ENCODE peak calls at places on chromosomes 11 and 22, in seven cellular contexts. Q, P, A, T, E, C and K are unnamed samples.

GRCh38 chr22:11616811-11617210 is 3911.2 kb upstream of the OR11H1 start:
- DNase-seq in T (no peak), P (no peak), E (no peak), Q (no peak), A (no peak), C (no peak), K (no peak)

GRCh38 chr11:14021738-14022137 is 59.2 kb downstream of the SPON1 start:
- DNase-seq in C (no peak), Q (no peak), P (no peak), E (no peak), T (no peak), A (no peak), K (no peak)

GRCh38 chr22:19111584-19111983 is 10.6 kb downstream of the DGCR2 start:
- DNase-seq in A (no peak), T (no peak), C (no peak), Q (no peak), E (no peak), P (no peak), K (no peak)

GRCh38 chr11:86670179-86670578 is 2.2 kb downstream of the ME3 start:
- DNase-seq in T (peak; percentile 36), A (no peak), E (no peak), P (no peak), C (no peak), Q (no peak), K (no peak)

GRCh38 chr11:112962854-112963367 is 1.7 kb downstream of the NCAM1 start:
- DNase-seq in A (peak; percentile 94), T (no peak), C (peak; percentile 80), P (peak; percentile 29), Q (peak; percentile 71), E (no peak), K (no peak)

GRCh38 chr11:74325649-74326645 is 14.5 kb upstream of the P4HA3 start:
- DNase-seq in A (peak; percentile 34), Q (peak; percentile 74), E (no peak), C (no peak), T (no peak), P (no peak), K (no peak)

GRCh38 chr11:35398881-35399280 is 20.5 kb downstream of the SLC1A2 start:
- DNase-seq in T (no peak), P (no peak), Q (no peak), E (no peak), C (no peak), A (no peak), K (no peak)

GRCh38 chr22:42282252-42282942 is 11.9 kb upstream of the TCF20 start:
- DNase-seq in C (peak; percentile 47), P (no peak), T (no peak), A (no peak), E (no peak), Q (no peak), K (no peak)

GRCh38 chr11:120832609-120833221 is 191.2 kb upstream of the TBCEL start:
- DNase-seq in P (no peak), Q (no peak), A (peak; percentile 40), T (no peak), E (no peak), C (no peak), K (no peak)

GRCh38 chr11:39174228-39174627 is 2285.2 kb downstream of the LRRC4C start:
- DNase-seq in Q (no peak), P (no peak), A (no peak), T (no peak), E (no peak), C (no peak), K (no peak)

GRCh38 chr11:60334005-60334620 is 7.1 kb downstream of the MS4A6E start:
- DNase-seq in E (peak; percentile 73), A (peak; percentile 39), P (peak; percentile 61), Q (no peak), C (peak; percentile 81), T (peak; percentile 68), K (peak; percentile 86)

GRCh38 chr11:35040221-35040942 is 98.6 kb upstream of the CD44 start:
- DNase-seq in C (no peak), E (no peak), T (peak; percentile 50), P (no peak), Q (no peak), A (no peak), K (peak; percentile 84)

GRCh38 chr11:64713781-64714363 is 9.1 kb downstream of the NRXN2 start:
- DNase-seq in E (no peak), T (no peak), A (no peak), C (peak; percentile 50), Q (no peak), P (no peak), K (no peak)

GRCh38 chr11:29343465-29344333 is 673.1 kb downstream of the KCNA4 start:
- DNase-seq in T (peak; percentile 43), A (peak; percentile 54), Q (peak; percentile 49), C (peak; percentile 83), P (peak; percentile 58), E (peak; percentile 58), K (peak; percentile 48)

GRCh38 chr11:105056446-105056845 is 11.3 kb upstream of the CARD16 start:
- DNase-seq in Q (no peak), E (no peak), A (no peak), C (no peak), P (no peak), T (no peak), K (no peak)

GRCh38 chr22:27580311-27580897 is 221.2 kb downstream of the MN1 start:
- DNase-seq in Q (no peak), P (no peak), E (no peak), T (peak; percentile 5), A (no peak), C (no peak), K (no peak)

GRCh38 chr22:40665312-40665711 is 14.0 kb upstream of the MCHR1 start:
- DNase-seq in Q (peak; percentile 78), P (no peak), A (no peak), C (no peak), T (no peak), E (no peak), K (no peak)

GRCh38 chr22:42091446-42091764 is 833 bp upstream of the NDUFA6 start:
- DNase-seq in C (no peak), P (no peak), E (peak; percentile 25), T (no peak), A (no peak), Q (no peak), K (peak; percentile 16)

GRCh38 chr11:122863704-122864326 is 18.7 kb upstream of the JHY start:
- DNase-seq in P (no peak), E (peak; percentile 51), A (peak; percentile 43), Q (peak; percentile 24), T (peak; percentile 37), C (peak; percentile 49), K (peak; percentile 66)

GRCh38 chr11:92018332-92018731 is 206.3 kb upstream of the FAT3 start:
- DNase-seq in A (no peak), P (no peak), T (no peak), C (no peak), E (no peak), Q (no peak), K (no peak)

GRCh38 chr11:75490221-75491181 is 35.2 kb downstream of the GDPD5 start:
- DNase-seq in A (no peak), T (no peak), Q (no peak), E (no peak), P (no peak), C (no peak), K (no peak)

GRCh38 chr11:7116370-7116769 is 27.6 kb downstream of the RBMXL2 start:
- DNase-seq in C (no peak), P (no peak), A (no peak), T (no peak), E (no peak), Q (no peak), K (no peak)

GRCh38 chr11:62505112-62505783 is 41.4 kb downstream of the AHNAK start:
- DNase-seq in P (no peak), A (peak; percentile 13), C (peak; percentile 45), Q (peak; percentile 51), T (no peak), E (no peak), K (no peak)

GRCh38 chr22:41092023-41092817 is at the start of gene EP300:
- DNase-seq in Q (peak; percentile 84), P (peak; percentile 45), T (peak; percentile 89), A (peak; percentile 85), E (peak; percentile 81), C (peak; percentile 72), K (peak; percentile 89)

GRCh38 chr11:109784536-109784935 is 308.7 kb upstream of the ZC3H12C start:
- DNase-seq in E (no peak), A (no peak), Q (no peak), C (no peak), P (no peak), T (no peak), K (no peak)
- TF ChIP-seq CTCF in E (no peak), A (no peak), Q (no peak), C (no peak), P (no peak), T (no peak), K (no peak)

DNA sequence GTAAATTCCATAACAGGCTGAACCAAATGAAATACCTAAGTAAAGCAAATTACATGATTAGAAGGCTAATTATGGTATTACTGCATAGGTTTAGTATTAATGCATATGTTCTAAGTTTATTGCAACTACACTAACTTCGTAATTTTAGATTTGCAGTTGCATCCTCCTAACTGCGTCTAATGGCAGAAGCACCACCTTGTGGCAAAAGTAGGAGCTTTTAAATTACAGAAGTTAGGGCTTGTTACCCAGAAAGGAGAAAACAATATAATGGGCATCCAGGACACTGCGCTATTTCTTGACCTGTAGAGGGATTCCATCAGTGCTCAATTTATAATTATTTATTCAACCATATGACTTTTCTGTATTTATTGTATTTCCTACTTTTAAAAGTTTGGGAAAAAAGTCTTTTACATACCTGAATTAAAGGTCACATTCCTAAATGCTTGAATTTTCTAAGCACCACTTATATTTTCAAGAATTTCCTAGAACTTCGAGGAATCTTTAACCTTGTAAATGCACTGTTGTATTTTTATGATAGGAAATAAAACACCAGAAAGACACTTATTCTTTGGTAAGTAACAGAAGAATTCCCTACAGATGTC is 16.3 kb upstream of the GPR83 start:
- DNase-seq in E (peak; percentile 19), P (no peak), T (no peak), Q (no peak), C (no peak), A (no peak), K (no peak)
- TF ChIP-seq CTCF in E (peak; percentile 72), P (peak; percentile 57), T (peak; percentile 20), Q (peak; percentile 70), C (peak; percentile 42), A (peak; percentile 73), K (peak; percentile 19)

DNA sequence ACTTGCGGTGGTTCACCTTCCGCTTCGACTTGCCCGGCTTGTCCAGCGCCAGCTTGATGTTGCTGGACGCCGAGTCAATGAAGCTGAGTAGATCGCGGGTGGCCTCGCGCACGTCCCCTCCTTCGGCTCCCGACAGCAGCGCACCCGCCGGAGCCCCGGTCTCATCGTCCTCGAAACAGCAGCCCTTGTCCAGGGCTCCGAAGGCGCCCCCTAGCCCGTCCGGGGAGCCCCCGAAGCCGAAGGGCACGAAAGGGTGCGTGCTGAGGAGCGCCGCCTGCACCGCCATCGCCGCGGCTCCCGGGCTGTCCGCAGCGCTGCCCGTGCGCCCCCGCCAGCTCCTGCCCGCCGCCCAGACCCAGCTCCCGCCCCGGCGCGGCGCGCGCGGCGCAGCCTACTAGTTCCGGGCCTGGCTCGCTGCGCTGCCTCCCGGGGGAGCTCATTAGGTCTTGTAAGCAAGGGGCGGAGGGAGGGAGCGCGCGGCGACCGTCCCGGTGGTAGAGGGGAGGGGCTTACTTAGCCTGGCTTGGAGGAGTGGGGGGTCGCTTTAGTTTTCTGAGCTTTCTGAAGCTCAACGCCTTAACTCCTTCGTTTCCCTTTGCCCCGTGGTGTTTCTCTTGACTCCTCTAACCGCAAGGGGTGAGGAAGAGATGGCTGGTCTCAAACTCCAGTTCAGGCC is at the start of gene FAM181B:
- DNase-seq in A (peak; percentile 94), C (peak; percentile 88), T (peak; percentile 6), Q (peak; percentile 55), P (peak; percentile 82), E (no peak), K (peak; percentile 44)
- TF ChIP-seq CTCF in A (no peak), C (no peak), T (no peak), Q (no peak), P (no peak), E (no peak), K (no peak)

GRCh38 chr22:45996241-45997076 is 19.5 kb upstream of the WNT7B start:
- DNase-seq in A (peak; percentile 75), C (no peak), P (no peak), E (no peak), T (peak; percentile 82), Q (peak; percentile 76), K (peak; percentile 1)
- TF ChIP-seq CTCF in A (no peak), C (no peak), P (no peak), E (no peak), T (no peak), Q (no peak), K (no peak)